ENCODE peak calls at places on chromosomes 13 and 19, in eight cellular contexts. O is stimulated activated effector memory CD8-positive, alpha-beta T cell treated with anti-CD3 and anti-CD28 coated beads, Interleukin-12 subunit alpha, Interleukin-12 subunit beta, amount 100 ng/mL, for 72 hours; S is activated T-cell treated with anti-CD3 and anti-CD28 coated beads for 24 hours; E is CD8-positive, alpha-beta memory T cell; I is stimulated activated CD8-positive, alpha-beta memory T cell treated with anti-CD3 and anti-CD28 coated beads, Interleukin-7, amount 100 ng/mL, for 1 hour; L is activated CD4-positive, alpha-beta T cell treated with anti-CD3 and anti-CD28 coated beads, Interleukin-2, amount 50 U/mL, for 48 hours; D is iPS DF 19.7; G is CD4-positive, alpha-beta T cell. Z is an unnamed sample.

GRCh38 chr19:27673986-27674385 is 1539.0 kb downstream of the UQCRFS1 start:
- DNase-seq in O (no peak), S (no peak), E (no peak), I (no peak), L (no peak), D (no peak), G (no peak), Z (no peak)

GRCh38 chr19:571127-571974 is 1.0 kb upstream of the BSG start:
- DNase-seq in O (peak; percentile 82), S (peak; percentile 32), E (peak; percentile 52), I (no peak), L (peak; percentile 59), D (no peak), G (peak; percentile 54), Z (no peak)

GRCh38 chr19:4717191-4717965 is 6.3 kb downstream of the DPP9 start:
- DNase-seq in O (no peak), S (no peak), E (no peak), I (no peak), L (no peak), D (no peak), G (no peak), Z (peak; percentile 95)

GRCh38 chr19:50890422-50891252 is 17.4 kb downstream of the KLK2 start:
- DNase-seq in O (no peak), S (no peak), E (no peak), I (no peak), L (no peak), D (no peak), G (no peak), Z (no peak)

GRCh38 chr19:37655689-37656491 is 625 bp upstream of the ZFP30 start:
- DNase-seq in O (peak; percentile 88), S (peak; percentile 80), E (peak; percentile 73), I (peak; percentile 63), L (peak; percentile 87), D (peak; percentile 59), G (peak; percentile 78), Z (peak; percentile 86)

GRCh38 chr19:50629194-50629593 is 10.5 kb downstream of the SYT3 start:
- DNase-seq in O (no peak), S (no peak), E (no peak), I (no peak), L (no peak), D (no peak), G (no peak), Z (no peak)

GRCh38 chr13:95955255-95955654 is 97.9 kb downstream of the UGGT2 start:
- DNase-seq in O (no peak), S (no peak), E (no peak), I (no peak), L (no peak), D (no peak), G (no peak), Z (no peak)

GRCh38 chr13:106882222-106882621 is 314.3 kb upstream of the ARGLU1 start:
- DNase-seq in O (no peak), S (no peak), E (no peak), I (no peak), L (no peak), D (no peak), G (no peak), Z (no peak)

GRCh38 chr13:60431108-60431700 is 34.2 kb downstream of the TDRD3 start:
- DNase-seq in O (no peak), S (no peak), E (no peak), I (no peak), L (no peak), D (no peak), G (no peak), Z (no peak)

GRCh38 chr13:103960011-103960410 is 893.8 kb upstream of the SLC10A2 start:
- DNase-seq in O (no peak), S (no peak), E (no peak), I (no peak), L (no peak), D (no peak), G (no peak), Z (no peak)

GRCh38 chr19:44808463-44809371 is at the start of gene BCAM:
- DNase-seq in O (no peak), S (no peak), E (no peak), I (no peak), L (no peak), D (no peak), G (no peak), Z (no peak)

GRCh38 chr13:31352467-31352866 is 152.7 kb downstream of the B3GLCT start:
- DNase-seq in O (no peak), S (no peak), E (no peak), I (no peak), L (no peak), D (no peak), G (no peak), Z (no peak)

GRCh38 chr13:38045278-38046048 is 175.9 kb upstream of the TRPC4 start:
- DNase-seq in O (no peak), S (no peak), E (no peak), I (no peak), L (no peak), D (peak; percentile 17), G (no peak), Z (no peak)

GRCh38 chr13:40334031-40334430 is 332.4 kb downstream of the FOXO1 start:
- DNase-seq in O (no peak), S (no peak), E (no peak), I (no peak), L (no peak), D (no peak), G (no peak), Z (no peak)

GRCh38 chr13:21683034-21683733 is 12.3 kb downstream of the FGF9 start:
- DNase-seq in O (no peak), S (no peak), E (no peak), I (no peak), L (no peak), D (no peak), G (no peak), Z (no peak)

GRCh38 chr19:18274303-18274775 is at the start of gene IQCN:
- DNase-seq in O (no peak), S (no peak), E (no peak), I (no peak), L (no peak), D (no peak), G (peak; percentile 15), Z (no peak)

GRCh38 chr19:4343845-4344713 is 717 bp downstream of the MPND start:
- DNase-seq in O (no peak), S (no peak), E (no peak), I (no peak), L (no peak), D (no peak), G (no peak), Z (no peak)

GRCh38 chr19:2055871-2056809 is 5.1 kb upstream of the MKNK2 start:
- DNase-seq in O (no peak), S (no peak), E (no peak), I (no peak), L (peak; percentile 48), D (no peak), G (peak; percentile 28), Z (no peak)

GRCh38 chr13:76048126-76048525 is 412.0 kb downstream of the LMO7 start:
- DNase-seq in O (no peak), S (no peak), E (no peak), I (no peak), L (no peak), D (no peak), G (no peak), Z (no peak)

GRCh38 chr13:18951412-18951811 is 230.2 kb downstream of the TUBA3C start:
- DNase-seq in O (no peak), S (no peak), E (no peak), I (no peak), L (no peak), D (no peak), G (no peak), Z (no peak)

GRCh38 chr13:29230446-29230845 is 365.0 kb downstream of the SLC7A1 start:
- DNase-seq in O (no peak), S (no peak), E (no peak), I (no peak), L (no peak), D (no peak), G (no peak), Z (no peak)

GRCh38 chr13:98591721-98592352 is 14.9 kb upstream of the STK24 start:
- DNase-seq in O (no peak), S (no peak), E (no peak), I (no peak), L (no peak), D (no peak), G (no peak), Z (no peak)

GRCh38 chr19:53519431-53519830 is 18.5 kb upstream of the ZNF331 start:
- DNase-seq in O (no peak), S (no peak), E (no peak), I (no peak), L (no peak), D (no peak), G (no peak), Z (no peak)

GRCh38 chr13:21901772-21902708 is 231.2 kb downstream of the FGF9 start:
- DNase-seq in O (no peak), S (no peak), E (no peak), I (no peak), L (no peak), D (no peak), G (no peak), Z (no peak)

GRCh38 chr13:87884874-87885273 is 213.7 kb downstream of the SLITRK5 start:
- DNase-seq in O (no peak), S (no peak), E (no peak), I (no peak), L (no peak), D (peak; percentile 35), G (no peak), Z (no peak)